ENCODE peak calls at places on chromosome 4, in ten cellular contexts. One of them, this sample, is unnamed.

GRCh38 chr4:100170986-100171385 is 19.3 kb downstream of the DDIT4L start:
- DNase-seq in K562: no peak
- DNase-seq in endothelial cell of umbilical vein: peak
- DNase-seq in GM12878: no peak
- DNase-seq in PC-3: no peak
- DNase-seq in IMR-90: no peak
- DNase-seq in mammary epithelial cell: no peak
- DNase-seq in neural progenitor cell: no peak
- DNase-seq in MM.1S: peak
- DNase-seq in fibroblast of lung: no peak
- DNase-seq in this sample: peak

GRCh38 chr4:76782837-76783236 is 115.1 kb downstream of the SOWAHB start:
- DNase-seq in K562: no peak
- DNase-seq in IMR-90: peak
- DNase-seq in mammary epithelial cell: peak
- DNase-seq in endothelial cell of umbilical vein: no peak
- DNase-seq in fibroblast of lung: peak
- DNase-seq in GM12878: no peak
- DNase-seq in MM.1S: no peak
- DNase-seq in neural progenitor cell: no peak
- DNase-seq in PC-3: peak
- DNase-seq in this sample: peak

GRCh38 chr4:84722720-84723119 is 139.8 kb downstream of the CDS1 start:
- DNase-seq in GM12878: no peak
- DNase-seq in endothelial cell of umbilical vein: no peak
- DNase-seq in fibroblast of lung: no peak
- DNase-seq in PC-3: no peak
- DNase-seq in K562: no peak
- DNase-seq in neural progenitor cell: no peak
- DNase-seq in MM.1S: no peak
- DNase-seq in IMR-90: no peak
- DNase-seq in mammary epithelial cell: no peak
- DNase-seq in this sample: no peak

GRCh38 chr4:40246547-40246900 is 49.7 kb downstream of the RHOH start:
- DNase-seq in neural progenitor cell: no peak
- DNase-seq in mammary epithelial cell: no peak
- DNase-seq in PC-3: no peak
- DNase-seq in MM.1S: no peak
- DNase-seq in endothelial cell of umbilical vein: no peak
- DNase-seq in fibroblast of lung: no peak
- DNase-seq in K562: no peak
- DNase-seq in GM12878: no peak
- DNase-seq in IMR-90: no peak
- DNase-seq in this sample: no peak

GRCh38 chr4:48141048-48141447 is 7.0 kb upstream of the TXK start:
- DNase-seq in IMR-90: peak
- DNase-seq in mammary epithelial cell: peak
- DNase-seq in endothelial cell of umbilical vein: peak
- DNase-seq in neural progenitor cell: peak
- DNase-seq in MM.1S: peak
- DNase-seq in K562: peak
- DNase-seq in PC-3: peak
- DNase-seq in fibroblast of lung: peak
- DNase-seq in GM12878: no peak
- DNase-seq in this sample: peak

GRCh38 chr4:99945718-99946345 is 586 bp downstream of the DNAJB14 start:
- DNase-seq in MM.1S: peak
- DNase-seq in GM12878: no peak
- DNase-seq in neural progenitor cell: no peak
- DNase-seq in endothelial cell of umbilical vein: peak
- DNase-seq in fibroblast of lung: peak
- DNase-seq in mammary epithelial cell: peak
- DNase-seq in IMR-90: peak
- DNase-seq in K562: peak
- DNase-seq in PC-3: peak
- DNase-seq in this sample: peak

GRCh38 chr4:147853706-147854105 is 121.8 kb downstream of the ARHGAP10 start:
- DNase-seq in PC-3: no peak
- DNase-seq in fibroblast of lung: peak
- DNase-seq in mammary epithelial cell: no peak
- DNase-seq in IMR-90: peak
- DNase-seq in K562: no peak
- DNase-seq in GM12878: no peak
- DNase-seq in endothelial cell of umbilical vein: no peak
- DNase-seq in neural progenitor cell: no peak
- DNase-seq in MM.1S: no peak
- DNase-seq in this sample: peak

GRCh38 chr4:113635739-113636437 is 125.7 kb downstream of the CAMK2D start:
- DNase-seq in PC-3: peak
- DNase-seq in endothelial cell of umbilical vein: no peak
- DNase-seq in IMR-90: peak
- DNase-seq in MM.1S: no peak
- DNase-seq in GM12878: no peak
- DNase-seq in K562: no peak
- DNase-seq in neural progenitor cell: no peak
- DNase-seq in fibroblast of lung: peak
- DNase-seq in mammary epithelial cell: no peak
- DNase-seq in this sample: no peak

GRCh38 chr4:46818604-46819003 is 90.4 kb downstream of the COX7B2 start:
- DNase-seq in PC-3: peak
- DNase-seq in K562: no peak
- DNase-seq in MM.1S: no peak
- DNase-seq in GM12878: no peak
- DNase-seq in fibroblast of lung: no peak
- DNase-seq in IMR-90: no peak
- DNase-seq in mammary epithelial cell: no peak
- DNase-seq in neural progenitor cell: no peak
- DNase-seq in endothelial cell of umbilical vein: no peak
- DNase-seq in this sample: no peak

GRCh38 chr4:73250642-73251041 is 8.0 kb downstream of the ANKRD17 start:
- DNase-seq in K562: no peak
- DNase-seq in GM12878: no peak
- DNase-seq in fibroblast of lung: no peak
- DNase-seq in mammary epithelial cell: no peak
- DNase-seq in PC-3: no peak
- DNase-seq in MM.1S: no peak
- DNase-seq in neural progenitor cell: no peak
- DNase-seq in IMR-90: no peak
- DNase-seq in endothelial cell of umbilical vein: no peak
- DNase-seq in this sample: no peak

GRCh38 chr4:108850407-108850709 is 87.5 kb upstream of the ETNPPL start:
- DNase-seq in K562: no peak
- DNase-seq in MM.1S: peak
- DNase-seq in fibroblast of lung: no peak
- DNase-seq in mammary epithelial cell: no peak
- DNase-seq in neural progenitor cell: no peak
- DNase-seq in GM12878: no peak
- DNase-seq in endothelial cell of umbilical vein: no peak
- DNase-seq in PC-3: no peak
- DNase-seq in IMR-90: no peak
- DNase-seq in this sample: peak

GRCh38 chr4:38582445-38582844 is 81.6 kb upstream of the KLF3 start:
- DNase-seq in mammary epithelial cell: no peak
- DNase-seq in neural progenitor cell: no peak
- DNase-seq in K562: no peak
- DNase-seq in IMR-90: no peak
- DNase-seq in GM12878: no peak
- DNase-seq in fibroblast of lung: no peak
- DNase-seq in endothelial cell of umbilical vein: no peak
- DNase-seq in PC-3: no peak
- DNase-seq in MM.1S: no peak
- DNase-seq in this sample: no peak
- H2AFZ ChIP-seq in mammary epithelial cell: no peak
- H2AFZ ChIP-seq in neural progenitor cell: no peak
- H2AFZ ChIP-seq in K562: no peak
- H2AFZ ChIP-seq in IMR-90: no peak
- H2AFZ ChIP-seq in GM12878: no peak
- H2AFZ ChIP-seq in fibroblast of lung: no peak
- H2AFZ ChIP-seq in endothelial cell of umbilical vein: no peak
- H2AFZ ChIP-seq in PC-3: no peak
- H2AFZ ChIP-seq in MM.1S: no peak
- H2AFZ ChIP-seq in this sample: no peak

GRCh38 chr4:122329876-122330595 is 48.8 kb upstream of the ADAD1 start:
- DNase-seq in fibroblast of lung: no peak
- DNase-seq in neural progenitor cell: no peak
- DNase-seq in MM.1S: no peak
- DNase-seq in endothelial cell of umbilical vein: no peak
- DNase-seq in mammary epithelial cell: peak
- DNase-seq in GM12878: no peak
- DNase-seq in K562: no peak
- DNase-seq in PC-3: peak
- DNase-seq in IMR-90: peak
- DNase-seq in this sample: peak

GRCh38 chr4:122326908-122327307 is 51.9 kb upstream of the ADAD1 start:
- DNase-seq in fibroblast of lung: no peak
- DNase-seq in K562: no peak
- DNase-seq in mammary epithelial cell: no peak
- DNase-seq in neural progenitor cell: no peak
- DNase-seq in GM12878: no peak
- DNase-seq in IMR-90: no peak
- DNase-seq in MM.1S: no peak
- DNase-seq in endothelial cell of umbilical vein: no peak
- DNase-seq in PC-3: no peak
- DNase-seq in this sample: no peak

GRCh38 chr4:122331195-122331594 is 47.6 kb upstream of the ADAD1 start:
- DNase-seq in neural progenitor cell: no peak
- DNase-seq in mammary epithelial cell: no peak
- DNase-seq in MM.1S: no peak
- DNase-seq in IMR-90: no peak
- DNase-seq in fibroblast of lung: no peak
- DNase-seq in endothelial cell of umbilical vein: no peak
- DNase-seq in K562: no peak
- DNase-seq in PC-3: no peak
- DNase-seq in GM12878: no peak
- DNase-seq in this sample: no peak

GRCh38 chr4:122334828-122335227 is 44.0 kb upstream of the ADAD1 start:
- DNase-seq in mammary epithelial cell: no peak
- DNase-seq in K562: no peak
- DNase-seq in GM12878: no peak
- DNase-seq in endothelial cell of umbilical vein: no peak
- DNase-seq in fibroblast of lung: no peak
- DNase-seq in IMR-90: no peak
- DNase-seq in MM.1S: no peak
- DNase-seq in neural progenitor cell: no peak
- DNase-seq in PC-3: no peak
- DNase-seq in this sample: no peak

DNA sequence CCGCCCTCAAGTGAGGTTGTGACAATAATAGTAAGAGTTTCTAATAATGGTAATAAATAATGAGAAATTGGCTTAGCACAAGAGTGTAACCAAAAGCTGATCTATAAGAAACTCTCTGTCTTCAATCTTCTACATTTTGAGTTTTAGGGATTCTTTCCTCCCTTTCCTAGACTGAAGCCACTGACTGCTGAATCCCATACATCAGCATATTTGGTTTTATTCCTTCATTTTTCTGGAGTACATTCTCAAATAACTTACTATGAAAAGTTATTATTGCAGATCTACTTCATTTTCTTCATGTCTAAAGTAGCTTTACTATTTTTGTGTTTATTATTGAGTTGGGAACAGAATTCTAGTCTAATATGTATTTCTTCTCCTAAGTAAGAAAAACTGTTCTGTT is 49.9 kb upstream of the ADAD1 start:
- DNase-seq in GM12878: no peak
- DNase-seq in PC-3: no peak
- DNase-seq in MM.1S: no peak
- DNase-seq in mammary epithelial cell: no peak
- DNase-seq in fibroblast of lung: no peak
- DNase-seq in K562: no peak
- DNase-seq in endothelial cell of umbilical vein: no peak
- DNase-seq in neural progenitor cell: no peak
- DNase-seq in IMR-90: no peak
- DNase-seq in this sample: no peak
- H3K9ac ChIP-seq in GM12878: no peak
- H3K9ac ChIP-seq in PC-3: no peak
- H3K9ac ChIP-seq in MM.1S: no peak
- H3K9ac ChIP-seq in mammary epithelial cell: no peak
- H3K9ac ChIP-seq in fibroblast of lung: no peak
- H3K9ac ChIP-seq in K562: no peak
- H3K9ac ChIP-seq in endothelial cell of umbilical vein: no peak
- H3K9ac ChIP-seq in neural progenitor cell: no peak
- H3K9ac ChIP-seq in IMR-90: no peak
- H3K9ac ChIP-seq in this sample: no peak

DNA sequence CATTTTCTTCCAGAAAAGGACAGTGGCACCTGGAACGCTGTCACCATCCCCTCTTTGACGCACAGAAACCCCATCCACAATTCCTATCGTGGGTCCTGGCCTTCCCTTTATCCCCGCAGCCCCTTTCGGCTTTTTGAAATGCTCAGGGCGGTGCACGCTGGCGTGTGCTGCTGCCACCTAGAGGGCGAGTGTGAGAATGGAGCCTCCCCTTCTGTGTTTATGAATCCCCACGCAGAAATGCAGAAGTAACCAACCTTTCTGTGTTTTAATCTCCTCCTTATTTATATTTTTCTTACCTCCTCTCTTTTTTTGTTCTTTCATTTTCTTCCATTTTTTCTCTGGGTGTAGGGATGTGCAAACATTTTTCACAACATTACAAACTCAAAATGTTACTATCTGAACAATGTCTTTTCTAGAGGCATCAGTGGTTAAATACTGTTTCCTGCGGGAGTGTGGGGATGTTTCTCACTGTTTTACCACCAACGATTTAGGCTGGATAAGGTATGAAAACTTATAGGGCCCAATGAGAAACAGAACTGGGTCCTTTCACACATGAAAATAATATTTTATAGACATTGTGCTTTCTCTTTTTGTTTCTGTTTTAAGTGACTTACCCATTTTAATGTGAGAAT is 50.0 kb downstream of the TMA16 start:
- DNase-seq in IMR-90: peak
- DNase-seq in fibroblast of lung: peak
- DNase-seq in neural progenitor cell: peak
- DNase-seq in PC-3: peak
- DNase-seq in MM.1S: peak
- DNase-seq in GM12878: no peak
- DNase-seq in K562: peak
- DNase-seq in mammary epithelial cell: no peak
- DNase-seq in endothelial cell of umbilical vein: peak
- DNase-seq in this sample: peak
- H3K4me3 ChIP-seq in IMR-90: peak
- H3K4me3 ChIP-seq in fibroblast of lung: no peak
- H3K4me3 ChIP-seq in neural progenitor cell: no peak
- H3K4me3 ChIP-seq in PC-3: peak
- H3K4me3 ChIP-seq in MM.1S: peak
- H3K4me3 ChIP-seq in GM12878: no peak
- H3K4me3 ChIP-seq in K562: no peak
- H3K4me3 ChIP-seq in mammary epithelial cell: no peak
- H3K4me3 ChIP-seq in endothelial cell of umbilical vein: no peak
- H3K4me3 ChIP-seq in this sample: peak

GRCh38 chr4:131426023-131426758 is 1722.9 kb upstream of the PCDH10 start:
- DNase-seq in K562: no peak
- DNase-seq in PC-3: no peak
- DNase-seq in MM.1S: no peak
- DNase-seq in neural progenitor cell: no peak
- DNase-seq in endothelial cell of umbilical vein: no peak
- DNase-seq in GM12878: peak
- DNase-seq in mammary epithelial cell: no peak
- DNase-seq in IMR-90: no peak
- DNase-seq in fibroblast of lung: no peak
- DNase-seq in this sample: no peak

GRCh38 chr4:131430302-131430701 is 1718.8 kb upstream of the PCDH10 start:
- DNase-seq in fibroblast of lung: no peak
- DNase-seq in mammary epithelial cell: peak
- DNase-seq in K562: no peak
- DNase-seq in neural progenitor cell: no peak
- DNase-seq in IMR-90: no peak
- DNase-seq in PC-3: peak
- DNase-seq in GM12878: no peak
- DNase-seq in endothelial cell of umbilical vein: no peak
- DNase-seq in MM.1S: peak
- DNase-seq in this sample: no peak

GRCh38 chr4:131427000-131427399 is 1722.1 kb upstream of the PCDH10 start:
- DNase-seq in K562: no peak
- DNase-seq in GM12878: no peak
- DNase-seq in MM.1S: no peak
- DNase-seq in neural progenitor cell: no peak
- DNase-seq in IMR-90: no peak
- DNase-seq in PC-3: no peak
- DNase-seq in mammary epithelial cell: no peak
- DNase-seq in fibroblast of lung: no peak
- DNase-seq in endothelial cell of umbilical vein: no peak
- DNase-seq in this sample: no peak
- H2AFZ ChIP-seq in K562: no peak
- H2AFZ ChIP-seq in GM12878: no peak
- H2AFZ ChIP-seq in MM.1S: no peak
- H2AFZ ChIP-seq in neural progenitor cell: no peak
- H2AFZ ChIP-seq in IMR-90: no peak
- H2AFZ ChIP-seq in PC-3: no peak
- H2AFZ ChIP-seq in mammary epithelial cell: no peak
- H2AFZ ChIP-seq in fibroblast of lung: no peak
- H2AFZ ChIP-seq in endothelial cell of umbilical vein: no peak
- H2AFZ ChIP-seq in this sample: no peak

This sample was measured in GM23248.